ENCODE peak calls at places on chromosomes 7 and 10, in five cellular contexts. One of them, this sample, is unnamed.

GRCh38 chr10:114893248-114893647 is 44.7 kb upstream of the TRUB1 start:
- DNase-seq in mammary epithelial cell: no peak
- DNase-seq in MM.1S: no peak
- DNase-seq in PC-3: peak
- DNase-seq in hepatocyte: no peak
- DNase-seq in this sample: no peak

GRCh38 chr7:37065779-37066271 is 341.5 kb upstream of the AOAH start:
- DNase-seq in mammary epithelial cell: peak
- DNase-seq in MM.1S: no peak
- DNase-seq in PC-3: no peak
- DNase-seq in hepatocyte: peak
- DNase-seq in this sample: no peak

GRCh38 chr7:129865093-129865931 is 87.4 kb downstream of the UBE2H start:
- DNase-seq in mammary epithelial cell: no peak
- DNase-seq in MM.1S: no peak
- DNase-seq in PC-3: no peak
- DNase-seq in hepatocyte: no peak
- DNase-seq in this sample: peak

GRCh38 chr7:114825423-114825951 is 96.4 kb upstream of the MDFIC start:
- DNase-seq in mammary epithelial cell: no peak
- DNase-seq in MM.1S: no peak
- DNase-seq in PC-3: no peak
- DNase-seq in hepatocyte: no peak
- DNase-seq in this sample: no peak

GRCh38 chr10:7718685-7719084 is 15.6 kb downstream of the ITIH2 start:
- DNase-seq in mammary epithelial cell: no peak
- DNase-seq in MM.1S: no peak
- DNase-seq in PC-3: no peak
- DNase-seq in hepatocyte: no peak
- DNase-seq in this sample: no peak

GRCh38 chr7:25124485-25125136 is 449 bp downstream of the CYCS start:
- DNase-seq in mammary epithelial cell: peak
- DNase-seq in MM.1S: peak
- DNase-seq in PC-3: no peak
- DNase-seq in hepatocyte: no peak
- DNase-seq in this sample: peak

GRCh38 chr7:68238204-68238805 is 1241.7 kb downstream of the TYW1 start:
- DNase-seq in mammary epithelial cell: no peak
- DNase-seq in MM.1S: no peak
- DNase-seq in PC-3: peak
- DNase-seq in hepatocyte: peak
- DNase-seq in this sample: peak

GRCh38 chr10:132186488-132187413 is at the start of gene DPYSL4:
- DNase-seq in mammary epithelial cell: no peak
- DNase-seq in MM.1S: no peak
- DNase-seq in PC-3: peak
- DNase-seq in hepatocyte: peak
- DNase-seq in this sample: no peak

GRCh38 chr10:62136931-62137330 is 131.7 kb downstream of the RTKN2 start:
- DNase-seq in mammary epithelial cell: no peak
- DNase-seq in MM.1S: no peak
- DNase-seq in PC-3: peak
- DNase-seq in hepatocyte: no peak
- DNase-seq in this sample: peak

GRCh38 chr10:8403711-8404371 is 349.4 kb downstream of the GATA3 start:
- DNase-seq in mammary epithelial cell: no peak
- DNase-seq in MM.1S: peak
- DNase-seq in PC-3: no peak
- DNase-seq in hepatocyte: no peak
- DNase-seq in this sample: peak

GRCh38 chr7:100582650-100583049 is 3.3 kb downstream of the LRCH4 start:
- DNase-seq in mammary epithelial cell: no peak
- DNase-seq in MM.1S: no peak
- DNase-seq in PC-3: no peak
- DNase-seq in hepatocyte: no peak
- DNase-seq in this sample: no peak

GRCh38 chr7:100580466-100581283 is 5.3 kb downstream of the LRCH4 start:
- DNase-seq in mammary epithelial cell: no peak
- DNase-seq in MM.1S: no peak
- DNase-seq in PC-3: no peak
- DNase-seq in hepatocyte: no peak
- DNase-seq in this sample: no peak

GRCh38 chr7:100583132-100584045 is 2.5 kb downstream of the LRCH4 start:
- DNase-seq in mammary epithelial cell: no peak
- DNase-seq in MM.1S: peak
- DNase-seq in PC-3: no peak
- DNase-seq in hepatocyte: peak
- DNase-seq in this sample: peak

GRCh38 chr7:100584046-100584676 is 1.8 kb downstream of the LRCH4 start:
- DNase-seq in mammary epithelial cell: no peak
- DNase-seq in MM.1S: no peak
- DNase-seq in PC-3: no peak
- DNase-seq in hepatocyte: peak
- DNase-seq in this sample: no peak

DNA sequence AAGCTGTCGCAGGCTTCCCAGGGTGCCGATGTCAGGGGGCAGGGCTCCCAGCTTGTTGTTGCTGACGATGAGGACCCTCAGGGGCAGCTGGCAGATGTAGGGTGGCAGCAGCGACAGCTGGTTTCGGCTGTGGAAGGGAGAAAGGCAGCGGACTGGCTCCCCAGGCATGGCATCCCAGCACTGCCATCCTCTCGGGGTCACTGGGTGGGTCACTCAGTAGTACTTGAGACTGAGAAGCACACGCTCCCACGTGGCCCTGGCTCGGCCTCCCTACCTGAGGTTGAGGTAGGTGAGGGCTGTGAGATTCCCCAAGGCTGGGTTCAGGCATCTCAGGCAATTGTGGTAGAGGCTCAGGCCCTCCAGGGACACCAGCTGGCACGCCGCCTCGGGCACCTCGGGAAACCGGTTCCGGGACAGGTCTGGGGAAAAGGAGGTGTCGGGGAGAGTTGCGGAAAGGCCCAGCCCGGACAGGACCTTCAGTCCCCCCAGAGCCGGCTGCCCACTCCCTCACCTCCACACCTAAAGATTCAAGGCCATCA is 3.8 kb downstream of the LRCH4 start:
- DNase-seq in mammary epithelial cell: no peak
- DNase-seq in MM.1S: no peak
- DNase-seq in PC-3: no peak
- DNase-seq in hepatocyte: no peak
- DNase-seq in this sample: no peak
- H3K4me2 ChIP-seq in mammary epithelial cell: no peak
- H3K4me2 ChIP-seq in MM.1S: no peak
- H3K4me2 ChIP-seq in PC-3: no peak
- H3K4me2 ChIP-seq in hepatocyte: no peak
- H3K4me2 ChIP-seq in this sample: peak

DNA sequence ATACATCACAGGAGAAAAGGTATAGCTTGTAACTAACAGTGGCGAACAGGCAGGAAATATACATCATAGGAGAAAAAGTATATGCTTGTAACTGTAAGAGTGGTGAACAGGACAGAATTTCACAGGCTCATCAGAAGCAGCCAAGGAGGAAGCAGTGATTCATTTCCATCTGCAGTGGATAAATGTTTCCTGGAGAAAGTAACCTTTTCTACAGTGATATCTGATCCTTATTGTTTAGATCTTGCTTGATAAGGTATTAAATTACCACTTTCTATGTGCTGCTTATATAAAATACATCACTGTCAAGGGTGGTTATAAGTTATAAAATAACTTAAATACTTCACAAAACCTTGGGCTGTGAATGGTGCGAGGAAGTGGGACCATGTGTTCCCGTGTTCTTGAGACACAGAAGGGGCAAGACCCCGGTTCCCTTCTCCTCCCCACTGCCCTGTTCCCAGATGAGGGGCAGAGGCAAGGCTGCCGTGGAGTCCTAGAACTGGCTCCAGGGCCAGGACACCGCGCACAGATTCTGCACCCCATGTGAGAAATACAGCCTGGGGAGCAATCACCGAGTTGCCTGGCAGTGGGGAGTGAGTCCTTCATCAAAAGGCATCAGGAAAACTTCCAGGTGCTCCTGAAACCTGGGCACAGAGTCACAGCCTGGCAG is 135.2 kb downstream of the DIP2C start:
- DNase-seq in mammary epithelial cell: no peak
- DNase-seq in MM.1S: no peak
- DNase-seq in PC-3: peak
- DNase-seq in hepatocyte: no peak
- DNase-seq in this sample: no peak
- TF ChIP-seq CTCF in mammary epithelial cell: no peak
- TF ChIP-seq CTCF in MM.1S: no peak
- TF ChIP-seq CTCF in PC-3: no peak
- TF ChIP-seq CTCF in hepatocyte: no peak
- TF ChIP-seq CTCF in this sample: no peak

DNA sequence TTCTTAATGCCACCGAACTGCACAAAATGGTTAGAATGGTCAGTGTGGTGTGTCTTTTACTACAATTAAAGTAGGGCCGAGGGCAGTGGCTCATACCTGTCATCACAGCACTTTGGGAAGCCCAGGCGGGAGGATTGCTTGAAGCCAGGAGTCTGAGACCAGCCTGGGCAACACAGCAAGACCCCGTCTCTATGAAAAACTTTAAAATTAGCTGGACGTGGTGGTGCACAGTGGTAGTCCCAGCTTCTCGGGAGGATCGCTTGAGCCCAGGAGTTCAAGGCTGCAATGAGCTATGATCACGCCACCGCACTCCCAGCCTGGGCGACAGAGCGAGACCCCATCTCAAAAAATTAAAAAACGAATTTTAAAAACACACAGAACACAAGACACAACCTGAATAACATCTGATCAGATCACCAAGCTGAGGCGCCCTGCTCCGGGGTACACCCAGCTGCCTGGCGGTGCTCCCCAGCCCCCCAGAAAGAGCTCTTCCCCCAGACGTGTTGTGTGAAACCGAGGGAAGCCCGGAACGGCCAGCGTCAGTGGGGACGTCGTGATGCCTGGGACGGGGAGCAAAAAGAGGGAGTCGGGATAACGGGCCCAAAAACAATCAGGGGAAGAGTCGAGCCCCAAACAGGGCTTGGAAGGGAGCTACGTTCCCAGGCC is 80.6 kb upstream of the PDGFA start:
- DNase-seq in mammary epithelial cell: no peak
- DNase-seq in MM.1S: no peak
- DNase-seq in PC-3: no peak
- DNase-seq in hepatocyte: no peak
- DNase-seq in this sample: no peak
- H3K27ac ChIP-seq in mammary epithelial cell: no peak
- H3K27ac ChIP-seq in MM.1S: no peak
- H3K27ac ChIP-seq in PC-3: no peak
- H3K27ac ChIP-seq in hepatocyte: no peak
- H3K27ac ChIP-seq in this sample: no peak

GRCh38 chr10:49365675-49366415 is 30.0 kb downstream of the DRGX start:
- DNase-seq in mammary epithelial cell: no peak
- DNase-seq in MM.1S: no peak
- DNase-seq in PC-3: no peak
- DNase-seq in hepatocyte: no peak
- DNase-seq in this sample: no peak
- H3K4me2 ChIP-seq in mammary epithelial cell: no peak
- H3K4me2 ChIP-seq in MM.1S: no peak
- H3K4me2 ChIP-seq in PC-3: no peak
- H3K4me2 ChIP-seq in hepatocyte: no peak
- H3K4me2 ChIP-seq in this sample: no peak

DNA sequence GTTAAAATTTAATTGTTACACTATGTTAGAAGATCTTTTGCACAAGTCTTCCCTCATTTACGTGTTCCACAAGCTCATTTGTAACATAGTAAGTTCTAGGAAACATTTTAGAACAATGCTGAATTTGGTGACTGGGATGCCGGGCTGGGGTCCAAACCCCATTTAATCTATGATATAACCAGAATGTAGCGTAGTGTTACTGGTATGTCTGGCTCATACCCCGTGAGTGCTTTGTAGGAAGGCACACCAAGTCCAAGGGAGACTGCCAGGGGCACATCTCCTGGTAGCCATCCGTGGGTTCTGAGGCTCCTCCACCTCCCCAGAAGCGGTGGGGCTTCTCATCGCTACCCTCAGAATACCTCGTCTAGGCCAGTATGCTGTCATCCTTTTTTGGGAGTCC is 21.3 kb upstream of the TMEM236 start:
- DNase-seq in mammary epithelial cell: no peak
- DNase-seq in MM.1S: no peak
- DNase-seq in PC-3: no peak
- DNase-seq in hepatocyte: no peak
- DNase-seq in this sample: no peak
- TF ChIP-seq CTCF in mammary epithelial cell: no peak
- TF ChIP-seq CTCF in MM.1S: no peak
- TF ChIP-seq CTCF in PC-3: no peak
- TF ChIP-seq CTCF in hepatocyte: no peak
- TF ChIP-seq CTCF in this sample: no peak

GRCh38 chr7:29275018-29275318 is 80.4 kb downstream of the CHN2 start:
- DNase-seq in mammary epithelial cell: no peak
- DNase-seq in MM.1S: no peak
- DNase-seq in PC-3: no peak
- DNase-seq in hepatocyte: no peak
- DNase-seq in this sample: no peak

GRCh38 chr7:29275493-29275892 is 80.9 kb downstream of the CHN2 start:
- DNase-seq in mammary epithelial cell: no peak
- DNase-seq in MM.1S: no peak
- DNase-seq in PC-3: no peak
- DNase-seq in hepatocyte: no peak
- DNase-seq in this sample: no peak

GRCh38 chr7:29277436-29278215 is 83.1 kb downstream of the CHN2 start:
- DNase-seq in mammary epithelial cell: no peak
- DNase-seq in MM.1S: no peak
- DNase-seq in PC-3: no peak
- DNase-seq in hepatocyte: no peak
- DNase-seq in this sample: no peak

GRCh38 chr7:29278362-29279070 is 83.9 kb downstream of the CHN2 start:
- DNase-seq in mammary epithelial cell: no peak
- DNase-seq in MM.1S: no peak
- DNase-seq in PC-3: no peak
- DNase-seq in hepatocyte: no peak
- DNase-seq in this sample: no peak

DNA sequence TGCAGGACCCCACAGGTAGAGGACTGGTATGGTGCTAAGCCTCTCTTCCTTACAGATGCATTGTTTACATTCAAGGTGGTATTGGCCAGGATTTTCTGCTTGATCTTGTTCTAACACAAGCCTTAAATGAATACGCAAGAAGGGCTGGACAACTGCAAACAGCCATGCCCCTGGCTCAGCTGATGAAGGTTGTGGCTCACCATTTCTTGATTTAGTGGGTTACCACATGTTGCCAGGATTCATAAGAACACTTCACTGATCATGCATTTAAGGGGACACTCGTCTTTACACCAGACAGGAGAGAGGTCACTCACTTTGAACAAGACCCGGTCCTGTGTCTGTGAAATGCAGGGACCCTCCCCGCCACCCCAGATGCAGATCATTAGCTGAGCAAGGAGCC is 82.2 kb downstream of the CHN2 start:
- DNase-seq in mammary epithelial cell: no peak
- DNase-seq in MM.1S: no peak
- DNase-seq in PC-3: no peak
- DNase-seq in hepatocyte: no peak
- DNase-seq in this sample: no peak
- H3K27ac ChIP-seq in mammary epithelial cell: no peak
- H3K27ac ChIP-seq in MM.1S: no peak
- H3K27ac ChIP-seq in PC-3: no peak
- H3K27ac ChIP-seq in hepatocyte: no peak
- H3K27ac ChIP-seq in this sample: no peak

This sample was measured in PC-9.